ENCODE peak calls at places on chromosome 7, in nine cellular contexts. E, F, C, A, J, Q, S, B and T are unnamed samples.

GRCh38 chr7:1842321-1843221 is 172.5 kb downstream of the ELFN1 start:
- DNase-seq in F (peak), A (peak), B (peak), C (no peak), J (no peak), Q (peak), S (no peak), E (no peak), T (no peak)

GRCh38 chr7:117259626-117260025 is 63.2 kb downstream of the WNT2 start:
- DNase-seq in F (peak), S (no peak), E (peak), J (peak), B (no peak), A (no peak), C (no peak), Q (no peak), T (no peak)

GRCh38 chr7:82210422-82211184 is 233.0 kb downstream of the CACNA2D1 start:
- DNase-seq in C (no peak), S (no peak), F (peak), B (no peak), A (no peak), Q (no peak), J (peak), E (peak), T (no peak)

GRCh38 chr7:3310884-3311283 is 9.8 kb downstream of the SDK1 start:
- DNase-seq in S (no peak), C (no peak), A (no peak), E (no peak), B (no peak), Q (no peak), J (no peak), F (no peak), T (no peak)

GRCh38 chr7:1495564-1496242 is 8.5 kb downstream of the INTS1 start:
- DNase-seq in B (no peak), A (no peak), C (no peak), F (no peak), J (no peak), Q (no peak), S (no peak), E (no peak), T (peak)

GRCh38 chr7:104530243-104530642 is 201.8 kb downstream of the LHFPL3 start:
- DNase-seq in C (no peak), F (no peak), J (no peak), S (no peak), E (no peak), B (no peak), Q (no peak), A (no peak), T (no peak)

GRCh38 chr7:78578701-78579100 is 780.1 kb downstream of the PHTF2 start:
- DNase-seq in Q (no peak), J (no peak), C (no peak), E (no peak), S (no peak), B (no peak), A (no peak), F (no peak), T (no peak)

GRCh38 chr7:155618708-155619633 is 25.5 kb upstream of the RBM33 start:
- DNase-seq in B (no peak), E (peak), A (peak), J (no peak), Q (no peak), S (no peak), F (peak), C (no peak), T (peak)

GRCh38 chr7:140033036-140033435 is 29.7 kb downstream of the PARP12 start:
- DNase-seq in F (peak), B (no peak), C (no peak), S (no peak), J (peak), Q (no peak), A (no peak), E (peak), T (no peak)

GRCh38 chr7:122070062-122070461 is 74.0 kb downstream of the AASS start:
- DNase-seq in F (no peak), A (no peak), B (no peak), Q (no peak), C (no peak), J (no peak), E (no peak), S (no peak), T (no peak)

GRCh38 chr7:138388673-138389491 is 71.2 kb upstream of the TRIM24 start:
- DNase-seq in J (peak), F (no peak), B (no peak), C (peak), Q (no peak), S (no peak), A (no peak), E (no peak), T (no peak)

GRCh38 chr7:8133955-8134733 is 127.8 kb downstream of the ICA1 start:
- DNase-seq in E (no peak), F (no peak), C (no peak), A (no peak), B (no peak), J (peak), S (no peak), Q (no peak), T (no peak)

GRCh38 chr7:101216001-101216859 is 1.2 kb downstream of the PLOD3 start:
- DNase-seq in B (no peak), F (peak), J (no peak), S (no peak), C (no peak), Q (no peak), A (no peak), E (peak), T (no peak)

GRCh38 chr7:40525764-40526163 is 391.0 kb downstream of the SUGCT start:
- DNase-seq in Q (no peak), B (no peak), E (no peak), F (no peak), C (no peak), A (no peak), S (no peak), J (no peak), T (no peak)

GRCh38 chr7:144437370-144438191 is 34.1 kb upstream of the NOBOX start:
- DNase-seq in E (peak), S (peak), A (no peak), Q (no peak), C (peak), F (peak), J (peak), B (peak), T (no peak)

GRCh38 chr7:20793686-20794394 is 7.2 kb upstream of the SP8 start:
- DNase-seq in J (no peak), B (no peak), C (no peak), S (no peak), Q (no peak), E (no peak), A (no peak), F (no peak), T (no peak)

GRCh38 chr7:45712057-45712689 is 138.0 kb downstream of the ADCY1 start:
- DNase-seq in Q (no peak), A (no peak), J (no peak), E (no peak), S (no peak), C (peak), B (no peak), F (no peak), T (no peak)

GRCh38 chr7:85103352-85103751 is 83.5 kb downstream of the SEMA3D start:
- DNase-seq in J (peak), B (peak), S (no peak), C (no peak), A (no peak), E (peak), F (no peak), Q (peak), T (no peak)

GRCh38 chr7:141189231-141189630 is 115.4 kb downstream of the TMEM178B start:
- DNase-seq in S (no peak), J (no peak), A (no peak), C (no peak), F (no peak), E (no peak), B (no peak), Q (no peak), T (no peak)

GRCh38 chr7:159139202-159139601 is 5.5 kb downstream of the VIPR2 start:
- DNase-seq in Q (no peak), F (no peak), S (no peak), B (no peak), C (no peak), A (no peak), J (no peak), E (no peak), T (no peak)

GRCh38 chr7:151123485-151124204 is 37.4 kb downstream of the AGAP3 start:
- DNase-seq in B (peak), F (peak), C (peak), J (peak), Q (peak), S (peak), E (peak), A (peak), T (peak)

GRCh38 chr7:37248396-37248836 is 200.2 kb downstream of the ELMO1 start:
- DNase-seq in B (no peak), S (no peak), E (no peak), C (peak), F (no peak), A (no peak), J (no peak), Q (peak), T (no peak)

GRCh38 chr7:50657341-50657873 is 92.2 kb upstream of the DDC start:
- DNase-seq in S (no peak), C (peak), B (peak), F (peak), Q (no peak), A (no peak), E (peak), J (no peak), T (no peak)

GRCh38 chr7:23893942-23894890 is 184.2 kb downstream of the STK31 start:
- DNase-seq in Q (no peak), B (no peak), E (peak), A (no peak), J (no peak), F (no peak), S (peak), C (no peak), T (no peak)

GRCh38 chr7:137771679-137772078 is 75.1 kb downstream of the DGKI start:
- DNase-seq in S (no peak), J (peak), C (no peak), B (no peak), Q (no peak), E (peak), F (peak), A (no peak), T (no peak)

GRCh38 chr7:30596721-30597120 is 2.0 kb downstream of the GARS1 start:
- DNase-seq in F (peak), B (no peak), E (peak), J (no peak), C (no peak), A (no peak), S (no peak), Q (no peak), T (no peak)

GRCh38 chr7:132742152-132742551 is 165.9 kb upstream of the PLXNA4 start:
- DNase-seq in Q (peak), S (no peak), F (peak), C (peak), B (no peak), J (peak), A (no peak), E (peak), T (no peak)

GRCh38 chr7:24831240-24831639 is 74.0 kb upstream of the GSDME start:
- DNase-seq in Q (no peak), C (no peak), E (peak), F (peak), J (peak), A (no peak), B (no peak), S (no peak), T (no peak)

GRCh38 chr7:137667633-137668387 is 179.0 kb downstream of the DGKI start:
- DNase-seq in Q (no peak), S (no peak), E (peak), A (no peak), C (no peak), B (no peak), J (peak), F (peak), T (no peak)

GRCh38 chr7:25455649-25456251 is 227.5 kb upstream of the NPVF start:
- DNase-seq in F (no peak), C (no peak), Q (no peak), S (no peak), A (no peak), B (no peak), J (no peak), E (no peak), T (no peak)

GRCh38 chr7:73850781-73851207 is 8.5 kb upstream of the METTL27 start:
- DNase-seq in A (no peak), Q (no peak), B (no peak), J (peak), E (peak), F (peak), C (no peak), S (no peak), T (no peak)

GRCh38 chr7:30281791-30282190 is 2.6 kb upstream of the ZNRF2 start:
- DNase-seq in J (no peak), Q (no peak), C (no peak), B (no peak), A (no peak), S (no peak), E (no peak), F (no peak), T (no peak)

GRCh38 chr7:101918426-101918825 is 101.0 kb downstream of the CUX1 start:
- DNase-seq in J (no peak), C (no peak), A (no peak), F (no peak), B (no peak), S (no peak), E (no peak), Q (no peak), T (no peak)

GRCh38 chr7:47738563-47739166 is 156.8 kb upstream of the TNS3 start:
- DNase-seq in J (no peak), C (no peak), A (no peak), S (no peak), Q (no peak), F (no peak), B (no peak), E (no peak), T (no peak)

GRCh38 chr7:30406664-30407425 is 71.7 kb downstream of the NOD1 start:
- DNase-seq in S (no peak), F (no peak), J (peak), C (no peak), A (no peak), E (peak), Q (peak), B (no peak), T (no peak)

GRCh38 chr7:134470864-134471263 is 12.0 kb upstream of the AKR1B1 start:
- DNase-seq in E (peak), C (peak), S (no peak), J (peak), Q (no peak), B (no peak), F (peak), A (no peak), T (no peak)

GRCh38 chr7:85828654-85829053 is 641.8 kb upstream of the SEMA3D start:
- DNase-seq in J (no peak), A (no peak), F (no peak), Q (no peak), S (no peak), B (no peak), E (no peak), C (no peak), T (no peak)

GRCh38 chr7:157668884-157669767 is 332.3 kb downstream of the DNAJB6 start:
- DNase-seq in B (no peak), E (no peak), S (peak), Q (no peak), F (no peak), C (no peak), A (no peak), J (no peak), T (no peak)

GRCh38 chr7:97043281-97043680 is 18.6 kb upstream of the DLX5 start:
- DNase-seq in S (no peak), E (peak), J (peak), Q (no peak), C (no peak), F (peak), B (no peak), A (no peak), T (no peak)

DNA sequence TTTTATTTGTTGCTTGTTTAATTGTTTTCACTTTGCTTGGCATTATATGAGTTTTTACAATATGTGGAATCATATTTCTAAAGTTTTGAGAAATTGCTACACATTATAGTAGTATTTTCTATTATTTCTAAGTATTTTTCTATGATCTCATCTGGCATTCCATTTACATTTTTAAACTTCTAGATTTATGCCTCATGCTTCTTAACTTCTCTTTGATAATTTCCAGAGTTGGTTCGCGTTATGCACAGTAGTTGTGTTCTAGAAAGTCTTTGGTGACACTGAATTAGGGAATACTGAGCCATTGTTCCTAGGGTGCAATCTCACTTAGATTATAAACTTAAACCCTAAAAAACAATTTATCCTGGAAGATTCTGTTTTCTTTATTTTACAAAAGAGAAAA is 129.2 kb downstream of the GNAI1 start:
- DNase-seq in B (no peak), E (peak), F (no peak), A (no peak), Q (no peak), J (no peak), C (no peak), S (no peak), T (no peak)
- H3K27ac ChIP-seq in B (no peak), E (no peak), F (no peak), A (no peak), Q (no peak), J (no peak), C (no peak), S (no peak), T (no peak)

DNA sequence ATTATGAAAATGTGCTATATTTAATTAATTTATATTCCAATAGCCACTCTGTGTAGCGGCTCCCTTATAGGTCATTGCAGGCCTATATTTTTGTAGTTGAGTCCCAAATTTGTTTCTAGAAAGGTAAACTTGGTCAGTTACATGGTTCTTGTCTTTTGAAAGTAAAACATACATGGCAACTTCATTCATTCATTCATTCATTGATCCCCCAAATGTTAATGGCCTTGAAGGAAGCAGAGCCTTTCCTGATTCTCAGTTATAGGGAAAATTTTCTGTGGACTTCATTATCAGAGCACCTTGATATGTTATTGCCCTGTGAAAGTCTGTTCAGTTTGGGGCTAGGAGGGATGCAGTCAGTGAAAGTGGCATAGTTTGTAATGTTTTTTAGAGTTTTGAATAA is 2.9 kb downstream of the BLVRA start:
- DNase-seq in S (no peak), A (no peak), C (no peak), B (no peak), Q (no peak), J (no peak), F (no peak), E (no peak), T (no peak)
- H3K27ac ChIP-seq in S (no peak), A (no peak), C (no peak), B (no peak), Q (peak), J (no peak), F (no peak), E (no peak), T (no peak)

GRCh38 chr7:121012170-121012874 is 23.8 kb downstream of the CPED1 start:
- DNase-seq in S (no peak), Q (no peak), B (no peak), C (no peak), F (no peak), A (no peak), J (no peak), E (no peak), T (no peak)
- H3K27ac ChIP-seq in S (no peak), Q (peak), B (no peak), C (no peak), F (no peak), A (no peak), J (no peak), E (no peak), T (no peak)

DNA sequence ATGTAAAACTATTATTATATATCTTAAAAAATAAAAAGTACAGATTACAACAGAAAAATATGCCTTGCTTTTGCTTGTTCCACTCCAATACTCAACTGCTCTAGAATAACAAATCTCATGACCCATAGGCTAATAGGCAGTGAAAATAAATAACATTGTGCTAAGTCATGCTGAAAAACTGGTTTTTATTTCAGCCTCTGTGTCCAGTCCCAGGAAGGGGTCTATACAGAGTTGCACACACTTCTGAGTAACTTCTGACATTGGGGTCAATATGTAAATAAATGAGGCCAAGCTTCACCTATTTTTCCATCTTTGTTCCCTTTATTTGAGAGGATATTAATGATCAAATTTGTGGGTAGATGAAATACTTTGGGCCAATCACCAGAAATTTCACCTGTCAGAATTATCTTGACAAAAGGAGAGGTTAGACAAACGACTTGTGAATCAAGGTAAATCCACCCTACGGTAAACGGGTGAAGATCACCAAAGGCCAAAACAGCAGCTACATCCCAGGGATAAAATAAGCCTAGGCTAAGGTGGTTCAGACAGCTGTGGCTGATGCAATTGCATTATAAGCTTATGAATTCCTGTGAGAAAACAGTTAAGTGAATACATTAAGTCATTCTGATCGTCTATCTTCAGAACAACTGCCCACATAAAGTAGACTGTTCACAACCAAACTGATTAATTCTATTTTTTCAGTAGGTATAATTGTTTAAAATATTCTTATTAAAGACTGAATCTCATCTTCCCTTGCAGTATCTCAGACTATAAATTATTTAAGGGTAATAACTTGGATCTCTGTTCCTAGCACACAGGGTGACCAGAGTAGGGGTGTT is 87.4 kb downstream of the UBE2H start:
- DNase-seq in S (no peak), C (no peak), Q (no peak), B (no peak), F (peak), A (no peak), E (peak), J (no peak), T (no peak)
- H3K27ac ChIP-seq in S (no peak), C (peak), Q (peak), B (no peak), F (peak), A (no peak), E (peak), J (peak), T (peak)